ENCODE peak calls at places on chromosome 11, in five cellular contexts. Y is H1, D is NT2/D1, N is GM12878, O is HepG2. R is an unnamed sample.
A peak's percentile ranks its signal among the peaks of the same experiment; 100 is the strongest.

GRCh38 chr11:8283510-8284272 is 20.0 kb upstream of the LMO1 start:
- DNase-seq in N (no peak), D (no peak), Y (no peak), O (no peak), R (peak; percentile 36)

GRCh38 chr11:88363566-88364169 is 26.1 kb upstream of the CTSC start:
- DNase-seq in D (no peak), N (no peak), O (no peak), Y (no peak), R (no peak)

GRCh38 chr11:74443071-74443864 is 24.1 kb downstream of the KCNE3 start:
- DNase-seq in N (no peak), D (no peak), Y (no peak), O (peak; percentile 56), R (peak; percentile 35)

GRCh38 chr11:8049084-8049483 is 31.9 kb upstream of the TUB start:
- DNase-seq in Y (no peak), N (no peak), O (no peak), D (no peak), R (no peak)

GRCh38 chr11:46332568-46333128 is 14.6 kb upstream of the DGKZ start:
- DNase-seq in D (no peak), O (no peak), Y (no peak), N (no peak), R (no peak)

GRCh38 chr11:12042215-12042676 is 33.8 kb upstream of the DKK3 start:
- DNase-seq in D (no peak), Y (no peak), N (no peak), O (peak; percentile 54), R (no peak)

GRCh38 chr11:113884361-113884836 is 9.0 kb upstream of the USP28 start:
- DNase-seq in N (no peak), O (peak; percentile 45), D (peak; percentile 51), Y (no peak), R (no peak)

GRCh38 chr11:1765871-1766718 is 2.4 kb upstream of the CTSD start:
- DNase-seq in O (no peak), D (no peak), N (no peak), Y (no peak), R (no peak)

GRCh38 chr11:76598426-76598839 is 72.1 kb downstream of the LRRC32 start:
- DNase-seq in Y (no peak), O (peak; percentile 31), N (peak; percentile 12), D (no peak), R (peak; percentile 50)

DNA sequence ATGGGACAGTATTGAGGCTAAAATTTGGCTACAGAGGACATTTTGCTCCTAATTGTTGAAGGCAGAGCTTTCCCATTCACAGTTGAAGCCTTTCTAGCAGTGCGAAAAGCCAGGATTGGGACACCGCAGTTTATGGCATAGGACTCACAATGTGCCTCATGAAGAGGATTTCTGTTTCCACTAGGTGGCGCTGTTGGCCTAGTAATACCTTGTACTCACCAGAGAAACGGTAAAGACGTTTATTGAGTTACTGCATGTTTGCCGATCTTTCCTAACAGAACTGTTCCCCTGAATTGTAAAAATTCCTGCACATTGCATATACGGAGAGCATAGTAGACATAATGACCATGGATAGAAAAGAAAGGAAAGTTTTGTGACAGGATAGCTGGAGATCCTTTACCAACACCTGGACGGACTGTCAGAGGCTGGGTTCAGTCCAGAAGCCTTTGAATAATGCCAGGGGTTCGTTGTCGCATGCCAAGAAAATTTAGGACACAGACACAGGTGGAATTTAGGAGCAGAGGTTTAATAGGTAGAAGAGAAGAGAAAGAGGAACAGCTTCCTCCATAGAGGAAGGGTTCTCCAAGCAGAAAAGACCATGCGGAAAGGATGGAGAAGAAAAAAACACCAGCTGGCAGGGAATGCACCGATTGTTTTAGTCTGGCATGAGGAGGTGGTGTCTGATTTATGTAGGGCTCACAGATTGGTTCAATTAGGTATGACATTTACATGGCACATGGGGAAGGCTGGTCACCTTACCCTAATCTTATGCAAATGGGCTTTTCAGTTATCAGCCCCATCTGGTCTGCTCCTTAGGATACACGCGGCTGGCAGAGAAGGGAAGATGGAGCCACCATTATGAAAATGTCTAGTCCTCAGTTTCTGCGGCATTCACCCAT is 10.8 kb upstream of the OR51D1 start:
- DNase-seq in O (peak; percentile 45), D (peak; percentile 80), N (no peak), Y (no peak), R (peak; percentile 42)
- TF ChIP-seq SUZ12 in O (no peak), D (no peak), N (no peak), Y (no peak), R (no peak)

DNA sequence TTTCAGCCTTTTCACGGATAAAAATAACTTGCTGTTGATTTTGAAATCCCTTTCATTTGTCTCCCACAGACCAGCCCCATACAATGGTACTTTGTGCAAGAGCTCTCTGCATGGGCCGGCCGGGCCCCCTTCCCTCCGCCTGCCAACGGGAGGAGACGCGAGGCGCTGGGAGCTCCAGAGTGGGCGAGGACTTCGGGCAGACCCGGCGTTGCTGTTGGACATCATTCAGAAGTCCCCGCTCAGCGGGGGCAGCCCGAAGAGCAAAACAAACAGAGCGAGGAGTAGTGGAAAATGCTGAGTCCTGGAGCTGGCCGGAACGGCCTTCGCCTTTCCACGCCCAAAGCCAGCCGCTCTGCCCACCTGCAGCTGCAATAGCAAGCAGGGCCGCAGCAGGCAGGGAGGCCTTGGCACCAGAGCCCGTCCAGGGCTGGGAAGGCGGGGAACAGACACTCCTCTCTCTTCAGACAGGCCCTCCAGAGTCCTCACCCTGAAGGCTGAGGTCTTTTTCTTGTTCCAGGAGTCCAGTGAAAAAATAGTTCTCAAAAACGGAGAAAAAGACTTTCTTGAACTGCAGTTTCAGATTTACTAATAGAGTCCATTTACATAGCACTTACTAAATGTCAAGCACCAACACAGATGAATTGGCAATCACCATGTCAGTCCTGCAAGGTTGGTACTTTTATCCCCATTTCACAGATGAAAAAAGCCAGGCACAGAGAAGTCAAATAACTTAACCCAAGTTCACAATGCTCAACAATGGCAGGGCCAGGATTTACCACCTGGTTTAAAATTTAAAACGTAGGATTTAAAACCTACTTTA is 135.5 kb downstream of the ETS1 start:
- DNase-seq in N (no peak), Y (no peak), D (no peak), O (peak; percentile 82), R (no peak)
- TF ChIP-seq SUZ12 in N (no peak), Y (no peak), D (no peak), O (no peak), R (no peak)

GRCh38 chr11:101407324-101407723 is 176.5 kb downstream of the TRPC6 start:
- DNase-seq in O (no peak), Y (no peak), N (no peak), D (no peak), R (no peak)
- TF ChIP-seq SUZ12 in O (no peak), Y (no peak), N (no peak), D (no peak), R (no peak)

GRCh38 chr11:65013130-65013691 is 749 bp upstream of the ARL2 start:
- DNase-seq in Y (no peak), D (peak; percentile 70), N (no peak), O (peak; percentile 75), R (peak; percentile 89)
- TF ChIP-seq SUZ12 in Y (no peak), D (no peak), N (no peak), O (no peak), R (no peak)

GRCh38 chr11:9574806-9575530 is 1.5 kb downstream of the WEE1 start:
- DNase-seq in D (peak; percentile 51), N (no peak), Y (no peak), O (peak; percentile 82), R (peak; percentile 67)
- TF ChIP-seq SUZ12 in D (no peak), N (no peak), Y (no peak), O (no peak), R (no peak)

GRCh38 chr11:62446091-62446490 is 27.3 kb downstream of the SCGB1A1 start:
- DNase-seq in D (no peak), N (no peak), O (no peak), Y (no peak), R (no peak)

GRCh38 chr11:62444835-62445234 is 26.0 kb downstream of the SCGB1A1 start:
- DNase-seq in N (no peak), D (no peak), O (no peak), Y (no peak), R (no peak)

GRCh38 chr11:62445314-62445740 is 26.5 kb downstream of the SCGB1A1 start:
- DNase-seq in D (no peak), Y (no peak), N (no peak), O (no peak), R (no peak)

GRCh38 chr11:62443390-62444201 is 24.8 kb downstream of the SCGB1A1 start:
- DNase-seq in Y (no peak), D (no peak), O (no peak), N (no peak), R (no peak)

DNA sequence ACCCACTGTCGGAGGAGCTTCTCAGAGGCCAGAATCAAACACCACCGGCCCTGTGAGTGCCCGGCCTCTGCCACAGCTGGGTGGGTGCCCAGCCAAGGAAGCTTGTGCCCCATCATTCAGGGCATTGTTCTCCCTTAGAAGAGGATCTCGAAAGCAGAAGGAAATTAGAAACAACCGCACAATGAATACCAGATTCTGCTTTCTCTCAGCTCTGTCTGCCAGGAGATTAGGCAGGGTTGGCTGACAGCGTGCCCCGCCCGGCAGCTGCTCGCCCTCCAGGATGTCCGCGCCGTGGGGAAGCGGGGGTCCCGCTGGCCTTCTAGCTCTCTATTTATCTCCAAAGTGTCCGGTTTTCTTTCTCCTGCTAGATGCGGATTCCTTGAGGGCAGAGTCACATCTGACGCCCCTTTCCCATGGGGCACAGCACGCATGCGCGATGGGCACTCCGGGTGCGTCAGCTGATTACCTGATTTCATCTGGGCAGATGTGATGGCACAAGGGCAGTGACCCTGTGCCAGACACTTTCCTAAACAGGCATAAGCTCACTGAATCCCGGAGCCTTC is 25.5 kb downstream of the SCGB1A1 start:
- DNase-seq in D (no peak), O (no peak), N (peak; percentile 16), Y (no peak), R (no peak)
- TF ChIP-seq SUZ12 in D (no peak), O (no peak), N (no peak), Y (no peak), R (no peak)

GRCh38 chr11:64131657-64132387 is 34.1 kb downstream of the MACROD1 start:
- DNase-seq in Y (no peak), O (peak; percentile 24), D (no peak), N (no peak), R (no peak)
- TF ChIP-seq SUZ12 in Y (no peak), O (no peak), D (no peak), N (no peak), R (no peak)

GRCh38 chr11:10847960-10848860 is 9.6 kb downstream of the ZBED5 start:
- DNase-seq in O (no peak), D (no peak), N (no peak), Y (no peak), R (no peak)

GRCh38 chr11:10844364-10844763 is 13.5 kb downstream of the ZBED5 start:
- DNase-seq in D (no peak), O (no peak), N (no peak), Y (no peak), R (no peak)

GRCh38 chr11:10844816-10845215 is 13.0 kb downstream of the ZBED5 start:
- DNase-seq in N (no peak), Y (no peak), D (no peak), O (no peak), R (no peak)

GRCh38 chr11:10846664-10847063 is 11.2 kb downstream of the ZBED5 start:
- DNase-seq in O (no peak), Y (no peak), D (no peak), N (no peak), R (no peak)

DNA sequence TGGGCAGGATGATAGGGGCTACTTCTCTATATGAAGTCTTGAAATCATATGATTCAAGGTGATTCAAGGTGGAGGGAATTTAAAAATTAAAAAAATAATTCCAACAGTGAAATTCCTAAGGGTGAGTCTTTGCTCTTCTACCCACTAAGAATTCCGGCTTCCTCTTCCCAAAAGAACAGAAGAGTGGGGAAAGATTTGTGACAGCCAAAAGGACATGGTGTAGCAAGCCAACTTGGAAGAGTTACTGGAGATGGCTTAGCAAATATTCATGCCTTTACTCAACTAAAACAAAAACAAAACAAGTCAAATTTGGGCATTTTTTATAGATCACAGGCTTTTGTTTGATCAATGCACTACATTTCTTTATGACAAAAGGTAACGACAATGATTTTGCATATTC is 12.3 kb downstream of the ZBED5 start:
- DNase-seq in N (no peak), D (no peak), O (no peak), Y (no peak), R (no peak)
- TF ChIP-seq SUZ12 in N (no peak), D (no peak), O (no peak), Y (no peak), R (no peak)

GRCh38 chr11:117807482-117808272 is 10.7 kb upstream of the DSCAML1 start:
- DNase-seq in D (no peak), Y (no peak), O (no peak), N (no peak), R (peak; percentile 76)
- TF ChIP-seq SUZ12 in D (no peak), Y (no peak), O (no peak), N (no peak), R (no peak)